ENCODE peak calls at places on chromosome 2, in nine cellular contexts. One of them, this sample, is unnamed.

GRCh38 chr2:175941699-175942098 is 60.4 kb downstream of the LNPK start:
- DNase-seq in GM19239: no peak
- DNase-seq in lower leg skin: no peak
- DNase-seq in NCI-H226: no peak
- DNase-seq in activated naive CD8-positive, alpha-beta T cell treated with anti-CD3 and anti-CD28 coated beads for 36 hours: no peak
- DNase-seq in KBM-7: no peak
- DNase-seq in COR-L47: no peak
- DNase-seq in NCI-H460: no peak
- DNase-seq in endothelial cell of umbilical vein: no peak
- DNase-seq in this sample: no peak

GRCh38 chr2:74939919-74940812 is 18.3 kb upstream of the POLE4 start:
- DNase-seq in activated naive CD8-positive, alpha-beta T cell treated with anti-CD3 and anti-CD28 coated beads for 36 hours: no peak
- DNase-seq in endothelial cell of umbilical vein: no peak
- DNase-seq in lower leg skin: no peak
- DNase-seq in NCI-H226: no peak
- DNase-seq in NCI-H460: no peak
- DNase-seq in GM19239: no peak
- DNase-seq in KBM-7: no peak
- DNase-seq in COR-L47: no peak
- DNase-seq in this sample: no peak

GRCh38 chr2:74066491-74067203 is 81.1 kb downstream of the BOLA3 start:
- DNase-seq in KBM-7: no peak
- DNase-seq in endothelial cell of umbilical vein: peak; percentile 64
- DNase-seq in NCI-H226: no peak
- DNase-seq in NCI-H460: no peak
- DNase-seq in GM19239: no peak
- DNase-seq in activated naive CD8-positive, alpha-beta T cell treated with anti-CD3 and anti-CD28 coated beads for 36 hours: no peak
- DNase-seq in lower leg skin: no peak
- DNase-seq in COR-L47: no peak
- DNase-seq in this sample: no peak

GRCh38 chr2:169683054-169683424 is 11.2 kb downstream of the CFAP210 start:
- DNase-seq in NCI-H460: no peak
- DNase-seq in NCI-H226: no peak
- DNase-seq in KBM-7: no peak
- DNase-seq in lower leg skin: no peak
- DNase-seq in endothelial cell of umbilical vein: no peak
- DNase-seq in activated naive CD8-positive, alpha-beta T cell treated with anti-CD3 and anti-CD28 coated beads for 36 hours: no peak
- DNase-seq in COR-L47: no peak
- DNase-seq in GM19239: no peak
- DNase-seq in this sample: no peak

GRCh38 chr2:55092439-55092838 is 42.2 kb upstream of the RTN4 start:
- DNase-seq in COR-L47: no peak
- DNase-seq in KBM-7: no peak
- DNase-seq in activated naive CD8-positive, alpha-beta T cell treated with anti-CD3 and anti-CD28 coated beads for 36 hours: no peak
- DNase-seq in endothelial cell of umbilical vein: no peak
- DNase-seq in NCI-H460: no peak
- DNase-seq in lower leg skin: no peak
- DNase-seq in NCI-H226: no peak
- DNase-seq in GM19239: no peak
- DNase-seq in this sample: no peak

GRCh38 chr2:236570081-236570979 is 705 bp downstream of the ACKR3 start:
- DNase-seq in NCI-H226: no peak
- DNase-seq in activated naive CD8-positive, alpha-beta T cell treated with anti-CD3 and anti-CD28 coated beads for 36 hours: no peak
- DNase-seq in KBM-7: no peak
- DNase-seq in lower leg skin: no peak
- DNase-seq in COR-L47: no peak
- DNase-seq in GM19239: no peak
- DNase-seq in NCI-H460: no peak
- DNase-seq in endothelial cell of umbilical vein: peak; percentile 64
- DNase-seq in this sample: no peak

GRCh38 chr2:79910643-79911042 is 393.9 kb downstream of the LRRTM1 start:
- DNase-seq in lower leg skin: no peak
- DNase-seq in NCI-H226: no peak
- DNase-seq in activated naive CD8-positive, alpha-beta T cell treated with anti-CD3 and anti-CD28 coated beads for 36 hours: no peak
- DNase-seq in endothelial cell of umbilical vein: no peak
- DNase-seq in GM19239: no peak
- DNase-seq in COR-L47: no peak
- DNase-seq in KBM-7: no peak
- DNase-seq in NCI-H460: no peak
- DNase-seq in this sample: no peak

GRCh38 chr2:127683766-127684165 is 8.4 kb upstream of the LIMS2 start:
- DNase-seq in lower leg skin: no peak
- DNase-seq in NCI-H460: no peak
- DNase-seq in KBM-7: no peak
- DNase-seq in GM19239: no peak
- DNase-seq in COR-L47: no peak
- DNase-seq in activated naive CD8-positive, alpha-beta T cell treated with anti-CD3 and anti-CD28 coated beads for 36 hours: no peak
- DNase-seq in endothelial cell of umbilical vein: peak; percentile 45
- DNase-seq in NCI-H226: no peak
- DNase-seq in this sample: no peak

GRCh38 chr2:20641123-20641985 is 9.5 kb downstream of the HS1BP3 start:
- DNase-seq in NCI-H226: no peak
- DNase-seq in lower leg skin: no peak
- DNase-seq in activated naive CD8-positive, alpha-beta T cell treated with anti-CD3 and anti-CD28 coated beads for 36 hours: no peak
- DNase-seq in NCI-H460: no peak
- DNase-seq in KBM-7: no peak
- DNase-seq in COR-L47: no peak
- DNase-seq in endothelial cell of umbilical vein: peak; percentile 33
- DNase-seq in GM19239: no peak
- DNase-seq in this sample: no peak

GRCh38 chr2:137287934-137288639 is 522.7 kb downstream of the THSD7B start:
- DNase-seq in GM19239: no peak
- DNase-seq in KBM-7: no peak
- DNase-seq in NCI-H226: no peak
- DNase-seq in COR-L47: no peak
- DNase-seq in endothelial cell of umbilical vein: no peak
- DNase-seq in activated naive CD8-positive, alpha-beta T cell treated with anti-CD3 and anti-CD28 coated beads for 36 hours: no peak
- DNase-seq in NCI-H460: peak; percentile 75
- DNase-seq in lower leg skin: no peak
- DNase-seq in this sample: no peak

This sample was measured in HTR-8/SVneo.